ENCODE peak calls at places on chromosomes 3 and 15, in six cellular contexts. C is CD4-positive, alpha-beta T cell; E is PC-9; L is naive thymus-derived CD4-positive, alpha-beta T cell; M is transverse colon; U is AG04450. T is an unnamed sample.

GRCh38 chr3:186783731-186784515 is 546 bp downstream of the EIF4A2 start:
- DNase-seq in U (no peak), L (peak), E (peak), M (peak), C (peak), T (no peak)

GRCh38 chr3:150223090-150223489 is 185.0 kb upstream of the TSC22D2 start:
- DNase-seq in U (no peak), E (no peak), C (no peak), M (no peak), L (no peak), T (no peak)

GRCh38 chr15:67510597-67511225 is 10.2 kb upstream of the C15orf61 start:
- DNase-seq in M (no peak), E (no peak), L (no peak), C (no peak), U (no peak), T (no peak)

GRCh38 chr3:128067481-128067880 is 15.2 kb downstream of the SEC61A1 start:
- DNase-seq in U (no peak), M (no peak), L (no peak), E (no peak), C (no peak), T (no peak)

GRCh38 chr15:70605606-70606410 is 157.6 kb downstream of the UACA start:
- DNase-seq in C (no peak), E (no peak), M (peak), L (no peak), U (peak), T (no peak)

GRCh38 chr15:40160689-40161688 is at the start of gene BUB1B:
- DNase-seq in C (peak), E (peak), M (peak), L (peak), U (peak), T (peak)

GRCh38 chr15:68415501-68416157 is 16.3 kb downstream of the ITGA11 start:
- DNase-seq in E (no peak), L (no peak), M (no peak), C (no peak), U (no peak), T (no peak)

GRCh38 chr15:25905140-25905539 is 42.0 kb upstream of the ATP10A start:
- DNase-seq in L (no peak), U (peak), C (no peak), M (peak), E (no peak), T (peak)

GRCh38 chr3:50714953-50715352 is 40.2 kb downstream of the DOCK3 start:
- DNase-seq in U (no peak), E (no peak), M (no peak), L (no peak), C (no peak), T (no peak)

GRCh38 chr3:167100200-167100599 is 279.9 kb downstream of the ZBBX start:
- DNase-seq in C (no peak), L (no peak), M (no peak), E (peak), U (no peak), T (no peak)

GRCh38 chr3:77420316-77420715 is 380.4 kb downstream of the ROBO2 start:
- DNase-seq in U (no peak), E (no peak), M (no peak), C (no peak), L (no peak), T (no peak)

GRCh38 chr15:90860450-90860849 is 7.9 kb upstream of the FURIN start:
- DNase-seq in M (no peak), C (no peak), E (peak), L (no peak), U (no peak), T (no peak)

GRCh38 chr3:197366301-197367044 is 68.1 kb upstream of the DLG1 start:
- DNase-seq in U (no peak), L (no peak), E (peak), M (no peak), C (no peak), T (no peak)

GRCh38 chr3:23656199-23656598 is 149.6 kb upstream of the UBE2E1 start:
- DNase-seq in C (no peak), E (no peak), M (no peak), L (no peak), U (no peak), T (no peak)

GRCh38 chr15:60004019-60004845 is at the start of gene FOXB1:
- DNase-seq in L (peak), E (no peak), C (no peak), M (no peak), U (no peak), T (no peak)

GRCh38 chr3:71779674-71780377 is 5.1 kb downstream of the PROK2 start:
- DNase-seq in E (no peak), M (no peak), U (no peak), C (no peak), L (no peak), T (no peak)

GRCh38 chr15:96974761-96975160 is 644.3 kb downstream of the NR2F2 start:
- DNase-seq in L (no peak), M (no peak), U (no peak), C (no peak), E (no peak), T (no peak)

GRCh38 chr3:141797167-141797773 is 34.1 kb downstream of the GRK7 start:
- DNase-seq in C (peak), E (no peak), L (peak), U (no peak), M (peak), T (no peak)

GRCh38 chr3:48088749-48089466 is 72.7 kb upstream of the MAP4 start:
- DNase-seq in M (peak), C (peak), E (peak), L (peak), U (peak), T (peak)

GRCh38 chr15:26298010-26298661 is 435.0 kb upstream of the ATP10A start:
- DNase-seq in M (no peak), L (no peak), U (no peak), E (no peak), C (no peak), T (no peak)

GRCh38 chr15:99703603-99704443 is 29.4 kb downstream of the LYSMD4 start:
- DNase-seq in L (no peak), M (no peak), E (peak), C (no peak), U (peak), T (no peak)
- H3K27ac ChIP-seq in L (peak), M (peak), E (peak), C (no peak), U (no peak), T (peak)

GRCh38 chr3:136916200-136916599 is 41.6 kb upstream of the IL20RB start:
- DNase-seq in U (no peak), L (no peak), E (no peak), C (no peak), M (no peak), T (no peak)

GRCh38 chr3:136914739-136915138 is 43.0 kb upstream of the IL20RB start:
- DNase-seq in C (no peak), E (no peak), M (no peak), L (no peak), U (no peak), T (no peak)

GRCh38 chr3:136920904-136921649 is 36.7 kb upstream of the IL20RB start:
- DNase-seq in L (no peak), C (no peak), U (no peak), M (no peak), E (no peak), T (no peak)

GRCh38 chr3:136925425-136926190 is 32.2 kb upstream of the IL20RB start:
- DNase-seq in L (no peak), U (no peak), M (no peak), E (no peak), C (no peak), T (no peak)

DNA sequence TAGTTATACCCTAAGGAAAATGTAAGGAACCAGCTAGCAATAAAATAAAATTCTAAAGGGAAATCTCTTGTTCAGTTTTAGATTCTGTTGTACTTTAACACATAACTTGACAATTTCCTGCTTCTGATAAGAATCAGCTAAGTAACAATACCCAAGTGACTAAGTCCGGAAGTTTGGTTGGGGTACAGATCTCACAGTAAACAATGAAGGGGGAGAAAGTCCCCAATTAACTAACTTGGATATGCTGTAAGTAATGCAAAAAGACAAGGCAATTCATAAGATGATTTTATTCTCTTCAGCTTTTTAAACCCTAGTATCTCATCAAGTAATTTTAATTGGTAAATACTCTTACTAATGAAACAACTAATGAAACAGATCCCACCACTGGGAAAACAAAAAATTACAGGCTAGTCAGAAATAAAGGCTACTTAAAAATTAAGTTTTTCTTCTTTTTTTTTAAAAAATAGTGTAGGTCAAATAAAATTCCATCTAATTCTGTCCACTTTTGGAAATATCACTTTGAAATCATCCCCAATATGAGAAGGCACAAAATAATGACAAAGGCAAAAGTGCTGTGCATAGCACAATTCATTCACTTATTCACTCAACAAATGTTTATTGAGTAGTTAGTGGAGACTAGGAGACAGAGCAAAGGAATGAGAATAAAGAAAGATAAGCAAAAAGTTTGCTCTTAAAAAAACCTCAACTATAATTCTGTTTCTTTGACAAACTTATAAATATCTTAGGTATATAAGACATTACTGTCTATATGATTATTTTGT is 37.8 kb upstream of the IL20RB start:
- DNase-seq in U (no peak), M (no peak), E (no peak), C (peak), L (no peak), T (no peak)
- H3K27ac ChIP-seq in U (no peak), M (no peak), E (peak), C (peak), L (peak), T (peak)

GRCh38 chr3:152629363-152630122 is 205.4 kb upstream of the P2RY1 start:
- DNase-seq in M (no peak), L (no peak), C (no peak), E (no peak), U (no peak), T (no peak)
- H3K27ac ChIP-seq in M (no peak), L (no peak), C (no peak), E (no peak), U (no peak), T (no peak)

DNA sequence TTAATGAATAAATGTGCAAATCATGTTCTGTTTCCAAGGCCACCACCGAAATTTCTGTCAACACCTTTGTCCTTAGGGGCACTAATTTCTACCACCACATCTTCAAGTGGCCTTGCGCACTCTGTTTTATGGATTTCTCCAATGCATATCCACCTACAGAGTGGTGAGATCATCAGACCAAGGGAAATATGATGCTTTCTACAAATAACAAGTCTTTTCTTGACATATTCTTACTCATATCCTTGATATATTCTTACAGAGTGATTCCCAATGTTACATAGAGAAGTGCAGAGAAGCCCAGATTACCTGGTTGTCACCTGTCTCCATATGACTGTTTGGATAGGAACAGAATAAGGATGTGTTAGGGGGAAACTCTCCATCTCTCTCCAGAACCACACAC is 36.1 kb upstream of the TMCO5A start:
- DNase-seq in L (no peak), C (no peak), E (no peak), M (no peak), U (no peak), T (no peak)
- H3K27ac ChIP-seq in L (no peak), C (no peak), E (no peak), M (no peak), U (no peak), T (peak)

DNA sequence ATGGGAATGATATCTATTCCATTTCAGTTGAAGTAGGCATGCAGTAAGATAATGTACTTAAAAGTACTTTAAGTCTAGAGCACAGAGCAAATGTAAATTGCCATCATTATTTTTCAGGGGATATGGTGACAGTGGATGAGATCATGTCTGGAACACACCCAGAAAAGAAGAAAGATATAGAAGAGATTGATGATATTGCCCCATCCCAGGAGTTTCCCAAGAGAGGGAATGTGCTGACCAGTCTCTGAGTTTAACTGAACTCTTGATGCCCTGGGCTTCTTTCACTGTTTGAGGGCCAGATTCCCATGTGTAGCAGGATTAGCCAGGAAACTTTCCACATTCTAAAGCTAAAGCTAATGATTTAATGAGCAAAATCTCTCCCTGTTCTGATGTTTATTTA is 366.8 kb upstream of the UMPS start:
- DNase-seq in L (no peak), E (no peak), M (no peak), U (peak), C (no peak), T (no peak)
- H3K27ac ChIP-seq in L (no peak), E (no peak), M (no peak), U (no peak), C (no peak), T (no peak)

GRCh38 chr3:28664123-28664522 is 315.5 kb upstream of the AZI2 start:
- DNase-seq in M (no peak), C (no peak), L (no peak), U (no peak), E (no peak), T (no peak)
- H3K27ac ChIP-seq in M (no peak), C (no peak), L (no peak), U (no peak), E (no peak), T (no peak)

DNA sequence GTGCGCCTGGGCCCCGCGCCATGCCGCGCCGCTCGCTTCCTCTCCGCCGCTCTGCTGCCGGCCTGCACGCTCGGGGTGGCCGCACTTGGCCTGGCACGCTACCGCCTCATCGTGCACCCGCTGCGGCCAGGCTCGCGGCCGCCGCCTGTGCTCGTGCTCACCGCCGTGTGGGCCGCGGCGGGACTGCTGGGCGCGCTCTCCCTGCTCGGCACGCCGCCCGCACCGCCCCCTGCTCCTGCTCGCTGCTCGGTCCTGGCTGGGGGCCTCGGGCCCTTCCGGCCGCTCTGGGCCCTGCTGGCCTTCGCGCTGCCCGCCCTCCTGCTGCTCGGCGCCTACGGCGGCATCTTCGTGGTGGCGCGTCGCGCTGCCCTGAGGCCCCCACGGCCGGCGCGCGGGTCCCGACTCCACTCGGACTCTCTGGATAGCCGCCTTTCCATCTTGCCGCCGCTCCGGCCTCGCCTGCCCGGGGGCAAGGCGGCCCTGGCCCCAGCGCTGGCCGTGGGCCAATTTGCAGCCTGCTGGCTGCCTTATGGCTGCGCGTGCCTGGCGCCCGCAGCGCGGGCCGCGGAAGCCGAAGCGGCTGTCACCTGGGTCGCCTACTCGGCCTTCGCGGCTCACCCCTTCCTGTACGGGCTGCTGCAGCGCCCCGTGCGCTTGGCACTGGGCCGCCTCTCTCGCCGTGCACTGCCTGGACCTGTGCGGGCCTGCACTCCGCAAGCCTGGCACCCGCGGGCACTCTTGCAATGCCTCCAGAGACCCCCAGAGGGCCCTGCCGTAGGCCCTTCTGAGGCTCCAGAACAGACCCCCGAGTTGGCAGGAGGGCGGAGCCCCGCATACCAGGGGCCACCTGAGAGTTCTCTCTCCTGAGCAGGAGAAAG is 951 bp downstream of the GPR62 start:
- DNase-seq in U (no peak), C (no peak), E (no peak), M (peak), L (peak), T (no peak)
- H3K27ac ChIP-seq in U (no peak), C (no peak), E (no peak), M (peak), L (no peak), T (no peak)

GRCh38 chr15:84599906-84600305 is 903 bp upstream of the ZSCAN2 start:
- DNase-seq in E (no peak), C (no peak), U (no peak), L (no peak), M (no peak), T (no peak)

GRCh38 chr15:84598993-84599392 is 1.8 kb upstream of the ZSCAN2 start:
- DNase-seq in C (no peak), L (no peak), U (peak), M (peak), E (no peak), T (no peak)

GRCh38 chr15:84601555-84601838 is 688 bp downstream of the ZSCAN2 start:
- DNase-seq in M (no peak), L (no peak), E (no peak), U (no peak), C (no peak), T (no peak)

GRCh38 chr15:84600331-84600686 is 500 bp upstream of the ZSCAN2 start:
- DNase-seq in L (peak), E (peak), C (peak), M (peak), U (peak), T (peak)

GRCh38 chr15:84600687-84601554 is at the start of gene ZSCAN2:
- DNase-seq in L (peak), M (peak), U (peak), C (peak), E (peak), T (peak)
- H3K27ac ChIP-seq in L (peak), M (peak), U (peak), C (peak), E (peak), T (no peak)

T was measured in epithelial cell of prostate.